ENCODE peak calls at places on chromosomes 7 and 10, in five cellular contexts. I is neuronal stem cell, N is mesenchymal stem cell, H is hepatocyte, G is fibroblast of lung. L is an unnamed sample.

GRCh38 chr7:26399309-26399610 is 107.6 kb downstream of the SNX10 start:
- DNase-seq in I (no peak), N (no peak), H (peak), G (peak), L (peak)

GRCh38 chr10:111756541-111757061 is 427.0 kb downstream of the GPAM start:
- DNase-seq in I (peak), N (peak), H (peak), G (peak), L (peak)

GRCh38 chr7:888081-889024 is 12.0 kb downstream of the GET4 start:
- DNase-seq in I (no peak), N (no peak), H (no peak), G (no peak), L (no peak)

GRCh38 chr10:27620425-27621397 is 116.6 kb downstream of the RAB18 start:
- DNase-seq in I (no peak), N (no peak), H (peak), G (peak), L (no peak)

GRCh38 chr7:135597181-135597925 is 39.6 kb downstream of the NUP205 start:
- DNase-seq in I (no peak), N (no peak), H (no peak), G (peak), L (no peak)

GRCh38 chr7:73894851-73895441 is 34.0 kb downstream of the TMEM270 start:
- DNase-seq in I (no peak), N (peak), H (no peak), G (peak), L (no peak)

GRCh38 chr10:123882177-123882576 is 9.4 kb downstream of the CPXM2 start:
- DNase-seq in I (no peak), N (no peak), H (no peak), G (no peak), L (no peak)

GRCh38 chr7:87591211-87591610 is 9.5 kb downstream of the ABCB1 start:
- DNase-seq in I (no peak), N (no peak), H (no peak), G (no peak), L (no peak)

GRCh38 chr10:1465421-1465902 is 271.9 kb downstream of the ADARB2 start:
- DNase-seq in I (no peak), N (no peak), H (peak), G (no peak), L (no peak)

GRCh38 chr7:4500812-4501211 is 181.3 kb upstream of the FOXK1 start:
- DNase-seq in I (no peak), N (no peak), H (no peak), G (no peak), L (peak)

GRCh38 chr7:141369422-141369821 is 181.8 kb upstream of the AGK start:
- DNase-seq in I (no peak), N (no peak), H (peak), G (peak), L (no peak)

GRCh38 chr7:157850481-157851444 is 514.0 kb downstream of the DNAJB6 start:
- DNase-seq in I (no peak), N (no peak), H (no peak), G (no peak), L (no peak)

GRCh38 chr7:157849726-157850125 is 512.9 kb downstream of the DNAJB6 start:
- DNase-seq in I (no peak), N (no peak), H (no peak), G (no peak), L (no peak)

GRCh38 chr7:157849341-157849596 is 512.5 kb downstream of the DNAJB6 start:
- DNase-seq in I (no peak), N (no peak), H (no peak), G (no peak), L (no peak)

GRCh38 chr7:157846281-157846680 is 509.5 kb downstream of the DNAJB6 start:
- DNase-seq in I (no peak), N (no peak), H (no peak), G (no peak), L (no peak)

GRCh38 chr7:157848508-157849340 is 511.9 kb downstream of the DNAJB6 start:
- DNase-seq in I (no peak), N (no peak), H (no peak), G (no peak), L (no peak)
- H2AFZ ChIP-seq in I (no peak), N (no peak), H (no peak), G (no peak), L (no peak)

GRCh38 chr7:117283779-117284178 is 39.1 kb downstream of the WNT2 start:
- DNase-seq in I (no peak), N (no peak), H (no peak), G (no peak), L (no peak)
- H2AFZ ChIP-seq in I (no peak), N (no peak), H (no peak), G (peak), L (no peak)

GRCh38 chr10:92366412-92367021 is 75.5 kb downstream of the MARCHF5 start:
- DNase-seq in I (no peak), N (no peak), H (no peak), G (no peak), L (no peak)
- H2AFZ ChIP-seq in I (no peak), N (no peak), H (no peak), G (no peak), L (no peak)

GRCh38 chr10:88389456-88389855 is 193.7 kb downstream of the RNLS start:
- DNase-seq in I (no peak), N (peak), H (peak), G (peak), L (peak)
- H2AFZ ChIP-seq in I (no peak), N (no peak), H (no peak), G (no peak), L (no peak)

GRCh38 chr10:80444646-80445319 is 9.3 kb upstream of the TSPAN14 start:
- DNase-seq in I (peak), N (peak), H (peak), G (peak), L (peak)

GRCh38 chr10:80442879-80443278 is 11.2 kb upstream of the TSPAN14 start:
- DNase-seq in I (no peak), N (peak), H (no peak), G (no peak), L (no peak)

GRCh38 chr10:80443531-80443974 is 10.6 kb upstream of the TSPAN14 start:
- DNase-seq in I (no peak), N (peak), H (no peak), G (no peak), L (peak)

GRCh38 chr10:80441831-80442230 is 12.3 kb upstream of the TSPAN14 start:
- DNase-seq in I (no peak), N (no peak), H (no peak), G (no peak), L (no peak)

GRCh38 chr10:80444124-80444523 is 10.0 kb upstream of the TSPAN14 start:
- DNase-seq in I (no peak), N (no peak), H (no peak), G (no peak), L (no peak)
- H2AFZ ChIP-seq in I (peak), N (peak), H (no peak), G (no peak), L (no peak)

DNA sequence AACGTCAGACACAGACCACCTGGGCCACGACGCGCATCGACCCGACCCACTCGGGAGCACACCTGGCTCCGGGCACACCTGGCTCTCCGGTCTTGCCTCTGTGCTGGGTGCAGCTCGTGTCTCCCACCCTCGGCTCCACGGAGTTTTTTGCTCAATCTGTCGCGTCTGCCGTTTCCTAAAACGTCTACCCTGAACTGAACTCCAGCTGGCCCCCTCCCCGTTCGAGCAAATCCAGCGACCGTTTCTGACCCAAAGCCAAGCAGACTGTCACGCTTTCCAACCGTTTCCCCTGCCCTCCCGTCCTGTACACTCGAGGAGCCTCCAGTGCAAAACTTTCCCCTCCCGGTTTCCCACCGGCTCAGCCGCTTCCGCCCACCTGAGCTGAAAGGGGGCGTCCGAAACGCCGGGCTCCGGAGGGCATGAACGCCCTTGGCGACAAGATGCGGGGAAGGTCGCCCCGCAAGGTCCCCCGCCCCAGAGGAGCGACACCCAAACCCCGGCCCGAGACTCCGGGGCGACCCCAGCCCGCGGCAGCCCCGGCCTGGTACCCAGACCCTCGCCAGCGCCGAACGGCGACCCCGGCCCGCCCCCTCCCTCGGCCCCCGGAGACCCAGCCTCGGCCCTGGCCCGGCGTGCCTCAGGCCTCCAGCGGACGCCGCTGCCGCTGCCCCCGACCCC is 591 bp downstream of the CYTH3 start:
- DNase-seq in I (no peak), N (no peak), H (peak), G (no peak), L (no peak)
- H2AFZ ChIP-seq in I (peak), N (peak), H (peak), G (no peak), L (peak)

GRCh38 chr7:20301311-20301939 is 29.3 kb upstream of the ITGB8 start:
- DNase-seq in I (no peak), N (peak), H (no peak), G (peak), L (no peak)

GRCh38 chr7:20299145-20299544 is 31.6 kb upstream of the ITGB8 start:
- DNase-seq in I (no peak), N (no peak), H (no peak), G (peak), L (no peak)

GRCh38 chr7:20298486-20298901 is 32.2 kb upstream of the ITGB8 start:
- DNase-seq in I (no peak), N (no peak), H (no peak), G (peak), L (no peak)

GRCh38 chr7:20302866-20303265 is 27.8 kb upstream of the ITGB8 start:
- DNase-seq in I (no peak), N (no peak), H (peak), G (no peak), L (no peak)

DNA sequence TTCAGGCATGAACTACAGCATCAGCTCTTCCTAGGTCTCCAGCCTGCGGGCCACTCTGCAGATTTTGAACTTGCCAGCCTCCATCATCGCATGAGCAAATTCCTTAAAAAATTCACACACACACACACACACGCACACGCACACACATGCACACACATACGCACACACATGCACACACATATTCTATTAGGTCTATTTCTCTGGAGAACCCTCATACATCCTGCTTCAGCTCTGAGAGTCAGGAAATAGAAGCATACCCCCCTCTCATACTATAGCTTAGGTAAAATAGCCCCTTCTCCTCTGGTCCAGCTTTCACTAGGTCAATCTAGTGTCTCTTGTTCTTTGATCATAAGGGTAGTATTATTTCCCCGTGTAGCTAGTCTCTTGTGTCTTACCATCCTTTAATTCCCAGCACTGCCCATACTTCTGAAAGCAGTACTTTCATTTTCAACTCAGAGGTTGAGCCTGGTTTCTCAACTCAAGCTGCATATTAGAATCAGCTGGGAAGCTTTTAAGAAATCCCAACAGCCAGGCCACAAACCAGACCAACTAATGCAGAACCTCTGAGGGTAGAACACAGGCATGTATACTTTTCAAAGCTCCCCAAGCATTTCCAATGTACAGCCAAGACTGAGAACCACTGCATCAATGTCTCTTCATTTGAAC is 30.9 kb upstream of the ITGB8 start:
- DNase-seq in I (no peak), N (peak), H (no peak), G (peak), L (no peak)
- H2AFZ ChIP-seq in I (no peak), N (no peak), H (no peak), G (peak), L (no peak)

DNA sequence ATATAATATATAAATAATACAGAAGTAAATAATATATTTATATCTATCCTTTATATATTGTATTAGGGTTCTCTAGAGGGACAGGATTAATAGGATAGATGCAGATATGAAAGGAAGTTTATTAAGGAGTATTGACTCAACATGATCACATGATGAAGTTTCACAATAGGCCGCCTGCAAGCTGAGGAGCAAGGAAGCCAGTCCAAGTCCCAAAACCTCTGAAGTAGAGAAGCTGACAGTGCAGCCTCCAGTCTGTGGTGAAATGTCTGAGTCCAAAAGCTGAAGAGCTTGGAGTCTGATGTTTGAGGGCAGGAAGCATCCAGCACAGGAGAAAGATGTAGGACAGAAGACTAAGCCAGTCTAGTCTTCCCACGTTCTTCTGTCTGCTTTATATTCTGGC is 24.9 kb upstream of the AKR1B10 start:
- DNase-seq in I (no peak), N (peak), H (no peak), G (peak), L (no peak)
- H2AFZ ChIP-seq in I (no peak), N (no peak), H (no peak), G (peak), L (no peak)

DNA sequence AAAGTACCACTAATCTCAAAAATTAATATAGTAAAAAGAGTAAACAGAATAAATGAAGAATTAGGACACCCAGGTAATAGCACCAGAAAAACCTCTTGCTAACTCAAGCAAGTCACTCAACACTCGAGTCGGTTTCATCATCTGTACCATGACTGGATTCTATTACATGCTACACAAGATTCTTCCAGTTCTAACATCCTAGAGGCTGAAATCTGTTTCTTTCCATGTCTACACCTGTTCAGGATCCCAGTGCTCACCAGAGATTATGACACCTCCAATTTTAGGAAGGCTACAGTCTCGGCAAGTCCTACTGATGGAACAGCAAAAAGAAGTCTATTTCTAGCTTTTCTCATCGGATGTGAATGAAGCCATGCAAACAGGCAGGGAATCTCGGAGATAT is 95.3 kb upstream of the ANK3 start:
- DNase-seq in I (no peak), N (no peak), H (no peak), G (no peak), L (no peak)
- H2AFZ ChIP-seq in I (no peak), N (no peak), H (no peak), G (no peak), L (no peak)

L was measured in GM23338.